ENCODE peak calls at places on chromosomes 3 and 15, in ten cellular contexts. X is uterus; K is astrocyte; I is heart right ventricle; E is H9; U is cardiac muscle cell; M is CD8-positive, alpha-beta T cell; Q is PC-3; D is effector memory CD4-positive, alpha-beta T cell; J is transverse colon. C is an unnamed sample.

GRCh38 chr3:143092191-143092590 is 27.4 kb upstream of the CHST2 start:
- DNase-seq in M (no peak), D (no peak), E (no peak), Q (no peak), K (no peak), X (no peak), U (no peak), J (no peak), I (no peak), C (no peak)

GRCh38 chr3:188299068-188299467 is 145.1 kb downstream of the LPP start:
- DNase-seq in D (no peak), I (no peak), E (no peak), U (no peak), X (no peak), Q (no peak), M (no peak), K (no peak), J (no peak), C (no peak)

GRCh38 chr3:120678984-120679383 is 3.1 kb downstream of the HGD start:
- DNase-seq in K (peak), D (no peak), Q (no peak), I (no peak), U (no peak), J (no peak), X (no peak), E (no peak), M (no peak), C (no peak)

GRCh38 chr15:36106640-36107335 is 472.6 kb upstream of the CDIN1 start:
- DNase-seq in Q (no peak), X (no peak), I (peak), K (peak), E (no peak), J (no peak), M (no peak), U (peak), D (no peak), C (no peak)

GRCh38 chr15:58037902-58038301 is 27.6 kb downstream of the ALDH1A2 start:
- DNase-seq in U (no peak), Q (no peak), M (no peak), J (no peak), D (no peak), I (no peak), E (no peak), X (no peak), K (no peak), C (no peak)

GRCh38 chr3:52130966-52131637 is 23.1 kb downstream of the POC1A start:
- DNase-seq in Q (no peak), U (no peak), J (no peak), M (no peak), X (no peak), I (no peak), E (no peak), D (no peak), K (no peak), C (peak)

GRCh38 chr15:34012461-34013028 is 26.5 kb downstream of the AVEN start:
- DNase-seq in E (no peak), D (no peak), U (peak), Q (no peak), I (no peak), M (no peak), J (no peak), X (no peak), K (peak), C (no peak)

GRCh38 chr15:89332446-89332845 is 2.2 kb downstream of the POLG start:
- DNase-seq in M (no peak), U (peak), I (no peak), J (no peak), D (no peak), X (no peak), K (no peak), Q (peak), E (peak), C (no peak)

GRCh38 chr15:99424978-99425665 is 140.7 kb upstream of the MEF2A start:
- DNase-seq in D (no peak), X (peak), E (no peak), K (peak), U (peak), Q (peak), I (peak), M (no peak), J (no peak), C (no peak)

GRCh38 chr3:168330983-168331382 is 235.3 kb upstream of the GOLIM4 start:
- DNase-seq in Q (no peak), K (no peak), J (no peak), U (no peak), X (no peak), M (no peak), D (no peak), E (no peak), I (no peak), C (no peak)

GRCh38 chr3:99248913-99249312 is 347.4 kb upstream of the DCBLD2 start:
- DNase-seq in X (no peak), J (no peak), D (no peak), M (no peak), Q (peak), K (peak), I (no peak), E (no peak), U (peak), C (no peak)

GRCh38 chr15:101498076-101498730 is 8.7 kb upstream of the PCSK6 start:
- DNase-seq in M (no peak), I (no peak), J (no peak), E (no peak), Q (no peak), K (no peak), X (no peak), U (no peak), D (no peak), C (no peak)

GRCh38 chr15:37819191-37819590 is 115.2 kb upstream of the TMCO5A start:
- DNase-seq in I (no peak), D (no peak), E (no peak), J (no peak), X (no peak), K (peak), M (no peak), Q (no peak), U (peak), C (no peak)

GRCh38 chr3:82261013-82261412 is 499.6 kb upstream of the GBE1 start:
- DNase-seq in Q (peak), U (no peak), E (no peak), X (no peak), K (no peak), M (no peak), I (no peak), J (no peak), D (no peak), C (no peak)

GRCh38 chr3:69665026-69665739 is 74.1 kb upstream of the MITF start:
- DNase-seq in D (no peak), U (peak), J (no peak), I (peak), K (peak), E (no peak), X (peak), Q (peak), M (no peak), C (no peak)

GRCh38 chr15:37045859-37046318 is 54.5 kb downstream of the MEIS2 start:
- DNase-seq in U (no peak), E (peak), Q (no peak), X (no peak), D (no peak), M (no peak), J (no peak), K (no peak), I (no peak), C (no peak)

GRCh38 chr3:128170866-128171516 is 17.7 kb downstream of the EEFSEC start:
- DNase-seq in E (no peak), K (peak), U (peak), X (peak), J (peak), M (no peak), Q (peak), D (no peak), I (peak), C (no peak)

GRCh38 chr3:136545664-136546266 is 206.4 kb downstream of the STAG1 start:
- DNase-seq in K (no peak), D (no peak), X (no peak), E (no peak), Q (peak), J (no peak), M (no peak), I (no peak), U (peak), C (no peak)

GRCh38 chr3:136751259-136752045 is 726 bp downstream of the STAG1 start:
- DNase-seq in I (peak), K (peak), E (peak), D (peak), X (peak), U (peak), J (peak), Q (peak), M (peak), C (peak)

GRCh38 chr15:43238691-43239131 is 17.9 kb upstream of the EPB42 start:
- DNase-seq in D (no peak), Q (no peak), M (no peak), K (no peak), J (no peak), X (no peak), U (no peak), I (no peak), E (no peak), C (no peak)

DNA sequence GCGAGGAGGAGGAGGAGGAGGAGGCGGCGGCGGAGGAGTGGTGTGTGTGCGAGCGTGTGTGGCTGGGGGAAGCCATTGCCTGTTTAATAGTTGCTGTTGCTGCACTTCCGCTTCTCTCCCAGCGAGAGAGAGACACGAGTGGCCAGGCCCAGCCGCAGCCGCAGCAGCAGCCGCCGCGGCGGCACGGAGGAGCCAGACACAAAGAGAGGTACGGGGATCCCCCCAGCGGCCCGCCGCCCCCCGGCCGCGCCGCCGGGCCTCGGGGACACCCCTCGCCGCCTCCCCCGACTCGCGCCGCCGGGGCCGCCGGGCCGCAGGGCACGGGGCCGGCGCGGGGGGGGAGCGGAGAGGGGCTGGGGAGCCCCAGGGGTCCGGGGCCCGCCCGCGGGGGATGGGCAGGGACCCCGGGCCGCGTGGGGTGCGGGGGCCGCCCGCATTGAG is at the start of gene UBE2E1:
- DNase-seq in I (peak), D (peak), X (peak), U (peak), E (peak), J (peak), M (peak), Q (peak), K (peak), C (peak)
- H3K27ac ChIP-seq in I (peak), D (peak), X (peak), U (peak), E (no peak), J (peak), M (peak), Q (peak), K (peak), C (peak)

DNA sequence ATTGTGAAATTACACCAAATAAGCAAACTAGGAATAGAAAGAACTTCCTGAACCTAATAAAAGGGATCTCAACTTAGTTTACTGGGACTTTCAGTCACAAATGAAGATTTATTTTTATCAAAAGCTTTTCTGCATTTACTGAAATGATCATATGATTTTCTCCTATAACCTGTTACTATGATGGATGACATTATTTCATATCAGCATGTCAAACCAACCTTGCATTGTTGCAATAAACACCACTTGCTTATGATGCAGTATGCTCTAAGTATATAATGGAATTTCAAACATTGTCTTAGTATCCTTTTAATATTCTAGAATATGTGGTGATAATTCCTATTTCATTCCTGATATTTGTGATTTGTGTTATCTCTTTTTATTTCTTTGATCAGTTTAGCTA is 303.0 kb downstream of the CGGBP1 start:
- DNase-seq in K (no peak), M (no peak), Q (no peak), E (no peak), I (no peak), U (no peak), J (no peak), X (no peak), D (no peak), C (no peak)
- H3K27ac ChIP-seq in K (no peak), M (no peak), Q (no peak), E (no peak), I (no peak), U (no peak), J (no peak), X (no peak), D (no peak), C (no peak)

GRCh38 chr3:101940521-101940992 is 91.2 kb downstream of the NFKBIZ start:
- DNase-seq in J (no peak), Q (peak), E (peak), M (no peak), I (peak), K (peak), U (peak), X (peak), D (no peak), C (no peak)
- H3K27ac ChIP-seq in J (no peak), Q (peak), E (no peak), M (no peak), I (peak), K (peak), U (peak), X (peak), D (no peak), C (no peak)

GRCh38 chr15:31212286-31212685 is 110.8 kb upstream of the TRPM1 start:
- DNase-seq in X (no peak), K (no peak), U (peak), Q (no peak), D (no peak), E (no peak), M (no peak), I (no peak), J (no peak), C (no peak)
- H3K27ac ChIP-seq in X (no peak), K (no peak), U (no peak), Q (no peak), D (no peak), E (no peak), M (no peak), I (no peak), J (no peak), C (no peak)

GRCh38 chr3:161531930-161532329 is 35.3 kb downstream of the OTOL1 start:
- DNase-seq in X (no peak), J (no peak), D (no peak), E (no peak), K (no peak), U (no peak), I (no peak), Q (no peak), M (no peak), C (no peak)
- H3K27ac ChIP-seq in X (no peak), J (no peak), D (no peak), E (no peak), K (no peak), U (no peak), I (no peak), Q (no peak), M (no peak), C (no peak)

DNA sequence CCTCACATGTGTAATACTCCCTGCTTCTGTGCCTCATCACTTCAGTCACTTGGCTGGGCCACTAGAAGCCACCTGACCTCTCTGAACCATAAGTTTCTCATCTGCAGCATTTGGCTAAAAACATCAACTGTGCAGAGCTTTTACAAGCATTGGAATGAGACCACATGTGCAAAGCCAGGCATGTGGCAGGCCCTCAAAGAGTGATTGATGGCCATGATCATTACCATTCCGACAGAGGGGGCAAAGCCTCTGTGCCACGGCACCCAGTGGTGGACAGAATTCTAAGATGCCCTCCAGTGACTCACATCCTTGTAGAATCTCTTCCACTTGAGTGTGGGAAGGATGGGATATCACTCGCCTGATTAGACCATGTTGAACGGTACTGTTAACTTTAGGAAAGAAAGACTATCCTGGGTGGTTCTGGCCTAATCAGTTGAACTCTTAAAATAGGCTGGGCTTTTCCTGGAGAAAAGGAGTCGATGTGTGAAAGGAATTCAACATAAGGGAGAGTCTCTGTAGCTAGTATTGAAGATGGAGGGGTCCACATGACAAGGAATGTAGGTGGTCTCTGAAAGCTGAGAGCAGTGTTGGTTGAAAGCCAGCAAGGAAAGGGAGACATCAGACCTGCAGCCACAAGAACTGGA is 13.5 kb downstream of the CDCP1 start:
- DNase-seq in M (no peak), J (no peak), K (peak), U (no peak), D (no peak), Q (no peak), X (no peak), I (no peak), E (no peak), C (no peak)
- H3K27ac ChIP-seq in M (no peak), J (no peak), K (no peak), U (no peak), D (no peak), Q (peak), X (peak), I (no peak), E (no peak), C (no peak)

DNA sequence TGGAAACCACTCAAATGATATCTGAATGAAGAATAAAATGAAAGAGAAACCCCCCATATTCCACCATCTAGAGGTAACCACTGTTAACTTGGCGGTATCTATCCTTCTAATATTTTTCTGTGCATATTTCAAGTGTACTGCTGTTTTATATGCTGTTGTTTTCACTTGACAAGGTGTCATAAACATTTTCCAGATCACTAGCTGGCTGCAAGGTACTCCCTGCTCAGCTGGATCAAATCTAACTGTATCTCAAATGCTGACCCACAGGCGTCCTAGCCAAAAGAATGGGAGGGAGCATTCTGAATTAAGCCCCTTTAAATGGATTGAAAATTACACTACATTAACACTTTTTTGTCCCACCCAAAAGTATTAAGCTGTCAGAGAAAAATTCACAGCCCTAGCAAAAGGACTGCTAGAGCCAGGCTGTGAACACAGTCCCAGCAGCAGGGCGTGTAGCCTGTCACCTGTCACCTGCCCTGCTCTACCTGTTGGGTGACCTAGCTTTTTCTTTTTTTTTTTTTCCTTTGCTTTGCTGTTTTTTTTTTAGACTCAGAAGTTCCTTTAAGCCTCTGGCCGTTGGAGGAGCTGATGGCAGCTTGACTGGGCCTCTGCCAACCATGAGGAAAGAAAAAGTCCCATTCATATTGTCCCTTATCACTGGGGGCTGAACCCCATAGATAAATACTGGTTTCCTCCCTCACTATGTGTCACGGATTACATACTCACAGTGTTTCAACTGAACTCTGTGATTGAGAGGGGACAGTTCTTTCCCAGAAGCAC is 93.7 kb upstream of the TSC22D2 start:
- DNase-seq in I (no peak), M (no peak), E (no peak), X (no peak), U (peak), K (no peak), J (peak), D (no peak), Q (peak), C (no peak)
- H3K27ac ChIP-seq in I (no peak), M (no peak), E (no peak), X (no peak), U (no peak), K (no peak), J (peak), D (no peak), Q (peak), C (no peak)

GRCh38 chr3:150599611-150600297 is 3.4 kb upstream of the SELENOT start:
- DNase-seq in X (no peak), U (peak), K (peak), Q (peak), E (peak), M (no peak), D (no peak), I (no peak), J (no peak), C (no peak)
- H3K27ac ChIP-seq in X (no peak), U (peak), K (peak), Q (peak), E (peak), M (no peak), D (no peak), I (peak), J (no peak), C (no peak)

C was measured in caudate nucleus.